ENCODE peak calls at places on chromosomes 11 and 22, in eight cellular contexts. W, O, X, E, R, B, M and J are unnamed samples.

GRCh38 chr22:46984751-46985506 is 222.5 kb downstream of the TBC1D22A start:
- DNase-seq in O (no peak), W (no peak), X (peak), R (no peak), E (no peak), B (no peak), M (no peak), J (no peak)

GRCh38 chr11:96307748-96308133 is 35.3 kb downstream of the MAML2 start:
- DNase-seq in B (peak), X (no peak), W (no peak), R (no peak), M (no peak), E (peak), O (no peak), J (no peak)

GRCh38 chr11:116353517-116353916 is 419.3 kb downstream of the BUD13 start:
- DNase-seq in O (no peak), B (no peak), W (no peak), E (no peak), M (no peak), X (no peak), R (no peak), J (no peak)

GRCh38 chr11:128487978-128488377 is 99.4 kb downstream of the ETS1 start:
- DNase-seq in M (no peak), O (no peak), B (peak), W (no peak), E (no peak), R (no peak), X (no peak), J (no peak)

GRCh38 chr22:50733521-50734342 is 4.3 kb upstream of the ACR start:
- DNase-seq in B (no peak), M (no peak), O (no peak), R (peak), W (peak), X (peak), E (no peak), J (peak)

GRCh38 chr11:5369793-5370192 is 13.8 kb upstream of the OR51M1 start:
- DNase-seq in O (no peak), W (no peak), B (peak), X (no peak), E (no peak), M (no peak), R (no peak), J (no peak)

GRCh38 chr11:65576232-65576866 is 496 bp downstream of the EHBP1L1 start:
- DNase-seq in W (no peak), E (no peak), M (no peak), R (peak), X (no peak), B (peak), O (no peak), J (no peak)

GRCh38 chr11:129223701-129224149 is 31.6 kb upstream of the ARHGAP32 start:
- DNase-seq in X (no peak), W (no peak), E (no peak), M (no peak), B (no peak), R (no peak), O (no peak), J (no peak)

GRCh38 chr11:102157219-102157618 is 47.0 kb downstream of the YAP1 start:
- DNase-seq in E (no peak), R (peak), W (no peak), O (no peak), B (no peak), M (no peak), X (no peak), J (no peak)

GRCh38 chr11:76803811-76804600 is 20.9 kb downstream of the TSKU start:
- DNase-seq in M (no peak), X (no peak), W (peak), O (no peak), R (no peak), E (no peak), B (no peak), J (peak)

GRCh38 chr11:67381244-67381972 is 8.0 kb upstream of the CLCF1 start:
- DNase-seq in X (no peak), M (peak), R (no peak), W (no peak), B (peak), E (no peak), O (no peak), J (no peak)
- TF ChIP-seq CTCF in X (no peak), M (peak), R (no peak), W (no peak), B (no peak), E (no peak), O (no peak), J (no peak)

DNA sequence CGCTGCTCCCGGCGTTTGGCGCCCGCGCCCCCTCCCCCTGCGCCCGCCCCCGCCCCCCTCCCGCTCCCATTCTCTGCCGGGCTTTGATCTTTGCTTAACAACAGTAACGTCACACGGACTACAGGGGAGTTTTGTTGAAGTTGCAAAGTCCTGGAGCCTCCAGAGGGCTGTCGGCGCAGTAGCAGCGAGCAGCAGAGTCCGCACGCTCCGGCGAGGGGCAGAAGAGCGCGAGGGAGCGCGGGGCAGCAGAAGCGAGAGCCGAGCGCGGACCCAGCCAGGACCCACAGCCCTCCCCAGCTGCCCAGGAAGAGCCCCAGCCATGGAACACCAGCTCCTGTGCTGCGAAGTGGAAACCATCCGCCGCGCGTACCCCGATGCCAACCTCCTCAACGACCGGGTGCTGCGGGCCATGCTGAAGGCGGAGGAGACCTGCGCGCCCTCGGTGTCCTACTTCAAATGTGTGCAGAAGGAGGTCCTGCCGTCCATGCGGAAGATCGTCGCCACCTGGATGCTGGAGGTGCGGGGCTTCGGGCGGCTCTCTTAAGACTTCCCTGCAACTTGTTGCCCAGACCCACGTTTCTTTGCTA is at the start of gene CCND1:
- DNase-seq in B (peak), E (peak), X (peak), M (no peak), R (no peak), W (peak), O (no peak), J (no peak)
- TF ChIP-seq CTCF in B (no peak), E (no peak), X (no peak), M (peak), R (no peak), W (no peak), O (no peak), J (no peak)

DNA sequence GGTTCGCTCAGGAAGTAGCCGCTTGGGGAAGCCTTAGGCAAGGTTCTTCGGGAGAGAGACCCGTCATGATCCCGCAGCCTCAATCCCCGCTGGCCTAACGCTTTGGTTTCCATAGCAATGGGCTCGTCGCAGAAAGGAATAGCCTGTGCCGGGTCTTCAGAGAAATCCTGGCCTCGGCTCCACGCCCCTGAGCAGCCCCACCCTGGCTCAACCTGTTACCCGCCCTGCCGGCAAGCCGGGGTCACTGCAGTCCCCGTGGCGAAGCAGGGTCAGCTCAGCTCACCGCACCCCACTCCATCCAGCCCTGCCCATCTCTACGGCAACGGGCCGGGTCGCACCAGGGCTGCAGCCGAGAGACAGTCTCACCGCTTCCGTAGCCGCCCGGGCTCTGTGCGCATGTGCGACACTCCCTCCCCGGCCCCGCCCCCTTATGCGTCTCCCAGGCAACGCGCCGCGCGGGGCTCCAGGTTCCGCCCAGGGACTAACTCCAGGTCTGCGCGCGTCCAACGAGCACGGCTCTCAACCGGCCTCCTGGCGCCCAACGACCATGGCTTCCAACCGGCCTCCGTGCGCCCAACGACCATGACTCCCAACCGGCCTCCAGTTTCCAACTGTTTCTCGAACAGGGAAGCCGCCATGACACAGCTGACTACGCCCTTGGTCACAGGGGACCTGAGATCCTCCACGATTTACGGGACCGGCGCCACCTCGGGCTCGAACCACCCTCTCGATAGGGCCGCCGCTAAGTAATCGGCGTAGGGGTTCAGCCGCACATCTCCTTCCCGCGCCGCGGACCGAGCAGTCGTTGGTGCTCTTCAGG is at the start of gene DUSP18:
- DNase-seq in O (peak), B (peak), E (peak), M (peak), W (peak), R (peak), X (peak), J (peak)
- TF ChIP-seq CTCF in O (no peak), B (peak), E (peak), M (peak), W (peak), R (peak), X (no peak), J (peak)

DNA sequence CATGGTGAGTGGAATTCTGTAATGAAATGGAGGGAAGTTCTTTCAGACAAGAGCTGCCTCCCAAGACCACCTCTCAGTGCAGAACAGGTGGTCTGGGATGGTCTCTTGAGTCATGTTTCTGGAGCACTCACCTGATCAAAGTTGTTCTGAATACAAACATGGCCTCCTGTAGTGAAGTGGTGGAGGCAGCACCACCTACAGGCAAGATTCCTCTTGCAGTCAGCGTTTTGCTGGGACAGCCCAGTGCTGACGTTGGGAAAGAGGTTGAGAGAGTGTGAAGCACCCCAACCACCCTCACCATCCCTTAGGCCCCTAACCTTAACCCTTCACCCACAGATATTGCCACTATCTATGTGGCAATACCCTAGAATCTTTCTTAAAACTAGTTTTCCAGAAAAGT is 371.4 kb downstream of the CADM1 start:
- DNase-seq in E (no peak), B (peak), R (no peak), X (no peak), O (no peak), W (no peak), M (no peak), J (no peak)
- TF ChIP-seq CTCF in E (peak), B (peak), R (no peak), X (no peak), O (no peak), W (no peak), M (peak), J (no peak)

DNA sequence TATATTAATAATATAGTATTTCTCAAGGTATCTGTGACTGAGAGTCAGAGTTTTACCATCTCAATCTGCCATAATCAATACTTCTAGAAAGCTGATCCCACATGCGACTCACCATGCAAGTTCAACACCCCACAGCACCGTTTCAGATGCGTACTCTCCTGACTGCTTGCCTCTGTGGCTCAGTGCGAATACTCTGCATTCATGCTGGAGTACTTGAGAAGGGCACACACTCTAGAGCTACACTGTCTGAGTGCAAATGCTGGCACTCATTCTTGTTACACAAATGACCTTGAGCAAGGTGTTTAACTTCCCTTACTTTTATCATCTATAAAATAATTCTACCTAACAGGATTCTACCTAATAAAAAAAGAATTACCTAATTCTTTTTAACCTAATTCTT is 12.5 kb downstream of the SNU13 start:
- DNase-seq in M (no peak), R (no peak), E (no peak), X (no peak), W (no peak), B (no peak), O (no peak), J (no peak)
- TF ChIP-seq CTCF in M (no peak), R (no peak), E (no peak), X (no peak), W (no peak), B (no peak), O (no peak), J (no peak)

GRCh38 chr11:100841711-100842407 is 154.8 kb downstream of the ARHGAP42 start:
- DNase-seq in E (no peak), W (no peak), M (no peak), X (no peak), R (no peak), B (no peak), O (no peak), J (no peak)
- TF ChIP-seq CTCF in E (no peak), W (no peak), M (no peak), X (no peak), R (no peak), B (no peak), O (no peak), J (no peak)

DNA sequence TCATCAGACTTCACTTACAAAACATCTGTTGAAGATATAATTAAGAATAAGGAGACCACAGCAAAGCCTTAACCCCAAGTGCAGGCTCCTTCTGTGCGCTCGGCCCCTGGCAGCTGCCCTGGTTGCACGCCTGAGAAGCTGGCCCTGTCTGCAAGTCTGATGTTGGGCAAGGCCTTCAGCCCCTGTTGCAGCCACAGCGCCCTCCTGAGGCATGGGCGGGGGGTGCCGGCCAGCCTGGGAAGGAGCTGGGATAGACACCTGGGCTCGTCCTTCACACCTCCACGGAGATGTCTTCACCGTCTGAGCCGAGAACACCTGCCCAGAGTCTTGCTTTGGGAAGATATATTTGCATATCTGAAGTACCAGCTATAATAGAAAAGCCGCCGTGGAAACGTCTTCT is 104.1 kb downstream of the MPPED1 start:
- DNase-seq in X (no peak), E (no peak), M (no peak), O (no peak), B (no peak), R (no peak), W (no peak), J (no peak)
- TF ChIP-seq CTCF in X (no peak), E (no peak), M (no peak), O (no peak), B (no peak), R (no peak), W (no peak), J (no peak)

DNA sequence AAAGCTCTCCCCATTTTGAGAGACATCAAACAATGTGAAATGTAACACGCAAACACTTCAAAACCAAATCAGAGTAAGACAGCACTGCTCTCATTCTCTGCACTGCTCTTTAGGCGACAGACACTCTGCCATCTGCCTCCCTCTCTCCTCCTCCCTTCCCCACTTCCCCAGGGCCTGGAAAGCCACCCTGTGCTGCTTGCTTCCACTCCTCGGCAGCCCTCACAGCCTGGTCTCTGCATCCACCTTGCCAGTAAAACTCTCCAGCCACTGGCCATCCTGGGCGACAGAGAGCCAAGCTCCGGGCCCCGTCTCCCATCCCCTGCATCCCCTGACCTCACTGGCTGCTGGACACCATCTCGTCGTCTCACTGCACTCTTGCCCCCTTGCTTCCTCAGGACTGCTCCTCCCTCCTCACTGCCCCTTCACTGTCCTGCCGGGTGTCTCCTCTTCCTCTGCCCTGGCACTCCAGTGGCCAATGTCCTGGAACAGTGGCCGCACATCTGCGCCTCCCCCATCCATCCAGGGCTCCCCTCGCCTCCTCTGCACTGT is 800.5 kb downstream of the BRD1 start:
- DNase-seq in W (no peak), O (no peak), B (no peak), M (no peak), E (no peak), R (no peak), X (no peak), J (no peak)
- TF ChIP-seq CTCF in W (no peak), O (no peak), B (no peak), M (no peak), E (no peak), R (no peak), X (no peak), J (no peak)

GRCh38 chr11:112655386-112655785 is 305.8 kb upstream of the NCAM1 start:
- DNase-seq in O (no peak), R (peak), B (no peak), W (no peak), X (peak), M (no peak), E (peak), J (no peak)
- TF ChIP-seq CTCF in O (no peak), R (no peak), B (no peak), W (no peak), X (no peak), M (no peak), E (no peak), J (no peak)